ENCODE peak calls at places on chromosome 6, in five cellular contexts. V, J, H, P and A are unnamed samples.

GRCh38 chr6:74073896-74074295 is 377.9 kb downstream of the CD109 start:
- DNase-seq in J (peak), P (no peak), H (no peak), V (no peak), A (no peak)

GRCh38 chr6:106502534-106502933 is 126.8 kb downstream of the RTN4IP1 start:
- DNase-seq in P (no peak), H (no peak), V (no peak), J (no peak), A (no peak)

GRCh38 chr6:111989743-111990142 is 64.2 kb upstream of the CCN6 start:
- DNase-seq in P (no peak), H (no peak), V (no peak), J (no peak), A (no peak)

GRCh38 chr6:14466278-14466677 is 348.7 kb downstream of the CD83 start:
- DNase-seq in H (no peak), V (no peak), P (no peak), J (peak), A (no peak)

GRCh38 chr6:2124260-2124709 is 121.1 kb downstream of the GMDS start:
- DNase-seq in P (no peak), H (no peak), V (no peak), J (peak), A (no peak)

GRCh38 chr6:138923561-138923960 is 64.5 kb downstream of the REPS1 start:
- DNase-seq in J (no peak), V (no peak), H (no peak), P (no peak), A (no peak)

GRCh38 chr6:158666637-158667359 is 16.9 kb downstream of the SYTL3 start:
- DNase-seq in P (no peak), H (peak), J (peak), V (no peak), A (no peak)

GRCh38 chr6:148868901-148869300 is 122.1 kb downstream of the UST start:
- DNase-seq in H (no peak), P (no peak), V (no peak), J (no peak), A (no peak)

GRCh38 chr6:16712931-16713484 is 48.3 kb downstream of the ATXN1 start:
- DNase-seq in H (peak), P (no peak), J (peak), V (no peak), A (no peak)

GRCh38 chr6:162151050-162151658 is 576.4 kb downstream of the PRKN start:
- DNase-seq in P (no peak), V (no peak), H (peak), J (no peak), A (no peak)

GRCh38 chr6:36067374-36068011 is 39.9 kb downstream of the MAPK14 start:
- DNase-seq in V (no peak), J (peak), H (peak), P (no peak), A (no peak)

GRCh38 chr6:27771240-27771639 is 141.0 kb downstream of the OR2B2 start:
- DNase-seq in H (no peak), V (no peak), J (no peak), P (no peak), A (no peak)

GRCh38 chr6:105257350-105257749 is 77.5 kb upstream of the POPDC3 start:
- DNase-seq in P (no peak), H (no peak), V (no peak), J (no peak), A (no peak)

GRCh38 chr6:39821739-39822532 is 29.8 kb downstream of the DAAM2 start:
- DNase-seq in P (no peak), H (no peak), J (no peak), V (no peak), A (no peak)

GRCh38 chr6:53513056-53513455 is 31.8 kb downstream of the GCLC start:
- DNase-seq in V (no peak), P (no peak), H (no peak), J (no peak), A (no peak)

DNA sequence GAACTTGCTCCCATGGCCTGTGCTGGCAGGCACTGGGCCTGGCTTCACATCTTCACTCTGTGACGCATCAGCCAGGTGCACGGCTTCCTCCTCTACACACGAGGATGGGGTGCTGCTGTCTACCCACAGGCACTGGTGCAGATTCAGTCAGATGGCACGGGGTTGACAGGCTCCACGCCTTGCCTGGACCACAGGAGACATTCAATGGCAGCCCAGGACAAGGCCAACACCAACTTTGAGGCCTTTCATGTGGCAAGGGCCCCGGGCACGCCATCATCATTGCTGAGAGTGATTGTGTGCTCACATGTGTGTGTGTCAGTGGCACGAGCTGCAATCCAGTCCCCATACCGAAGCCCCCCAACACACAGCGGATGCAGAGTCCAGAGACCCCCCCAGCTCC is 92.3 kb downstream of the TMEM242 start:
- DNase-seq in H (no peak), V (no peak), P (no peak), J (no peak), A (no peak)
- H3K23ac ChIP-seq in H (no peak), V (no peak), P (no peak), J (no peak), A (no peak)

DNA sequence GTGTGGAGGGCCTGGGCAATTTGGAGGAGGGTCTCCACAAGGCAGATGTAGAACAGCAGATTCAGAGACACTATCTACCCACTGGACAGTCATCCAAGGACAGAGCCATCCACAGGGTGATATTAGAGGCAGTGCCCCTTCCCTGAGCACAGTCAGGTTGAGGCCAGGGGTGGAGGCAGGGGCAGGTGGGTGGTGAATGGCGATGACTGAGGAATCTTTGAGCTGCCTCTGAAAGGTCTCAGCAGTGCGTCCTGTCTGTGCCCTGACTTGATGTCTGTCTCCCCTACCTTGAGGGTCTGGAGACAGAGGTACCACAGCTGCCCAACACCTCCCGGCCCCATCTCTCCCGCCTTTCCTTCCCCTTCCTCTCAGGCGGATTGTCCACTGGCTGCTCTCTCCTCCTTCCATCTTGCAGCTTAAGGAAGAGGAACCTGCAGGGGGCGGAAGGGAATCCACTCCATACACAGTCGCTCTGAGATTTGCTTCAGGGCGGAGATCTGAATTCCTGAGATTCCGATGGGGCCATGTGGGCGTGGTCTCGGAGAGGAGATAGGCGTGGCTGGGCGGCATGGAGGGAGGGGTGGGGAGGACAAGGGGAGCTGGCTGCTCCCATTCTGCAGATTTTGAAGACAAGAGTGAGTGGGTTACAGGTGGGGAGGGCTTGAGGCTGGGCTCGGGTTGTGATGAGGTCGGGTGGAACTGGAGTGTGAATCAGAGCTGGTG is 1.7 kb downstream of the MUCL3 start:
- DNase-seq in H (peak), J (peak), P (peak), V (peak), A (peak)
- H3K23ac ChIP-seq in H (no peak), J (peak), P (no peak), V (no peak), A (no peak)

GRCh38 chr6:43623880-43624785 is 4.9 kb downstream of the GTPBP2 start:
- DNase-seq in P (no peak), J (no peak), V (no peak), H (no peak), A (no peak)

GRCh38 chr6:43621078-43621835 is 7.8 kb downstream of the GTPBP2 start:
- DNase-seq in P (no peak), V (no peak), J (no peak), H (no peak), A (no peak)

GRCh38 chr6:43624786-43625288 is 4.2 kb downstream of the GTPBP2 start:
- DNase-seq in V (no peak), J (no peak), P (no peak), H (no peak), A (no peak)

GRCh38 chr6:43621836-43622180 is 7.3 kb downstream of the GTPBP2 start:
- DNase-seq in V (no peak), H (no peak), P (no peak), J (no peak), A (no peak)

GRCh38 chr6:43622541-43622940 is 6.5 kb downstream of the GTPBP2 start:
- DNase-seq in V (no peak), J (no peak), P (no peak), H (no peak), A (no peak)
- H3K23ac ChIP-seq in V (no peak), J (no peak), P (no peak), H (no peak), A (peak)

DNA sequence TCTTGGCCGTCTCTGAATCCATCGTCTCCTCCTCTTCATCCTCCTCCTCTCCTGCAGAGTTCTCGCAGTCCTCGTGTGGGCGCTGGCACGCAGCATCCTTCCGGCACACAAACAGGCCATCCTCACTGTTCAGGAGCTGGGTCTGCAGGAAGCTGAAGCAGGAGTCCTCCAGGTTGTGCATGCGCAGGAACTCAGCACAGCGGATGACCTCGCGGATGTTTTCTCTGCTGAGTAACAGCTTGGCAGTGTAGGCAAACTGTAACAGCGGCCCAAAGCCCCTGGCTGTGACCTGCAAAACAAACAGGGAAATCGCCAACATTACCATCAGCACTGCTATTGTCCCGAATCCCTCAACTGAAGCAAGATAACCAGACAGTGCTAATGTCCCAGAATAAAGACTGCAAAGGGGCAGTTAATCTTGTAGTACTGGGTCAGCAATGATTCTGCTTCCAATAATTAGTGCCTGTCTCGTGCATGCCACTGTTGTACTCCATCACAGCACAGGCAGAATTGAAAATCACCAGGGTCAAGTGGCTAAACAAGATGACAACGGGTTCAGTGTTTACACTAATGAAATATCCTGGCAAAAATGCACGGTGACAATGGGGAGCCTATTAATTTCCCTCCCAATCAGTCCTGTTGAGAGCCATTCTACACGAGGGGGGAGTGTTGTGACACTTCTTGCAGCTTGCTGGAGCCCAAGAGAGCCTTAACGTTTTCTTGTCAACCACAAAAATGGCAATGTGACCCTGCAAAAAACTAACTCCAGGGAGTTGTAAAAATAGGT is 57.5 kb downstream of the GJA10 start:
- DNase-seq in P (peak), J (peak), H (no peak), V (peak), A (no peak)
- H3K23ac ChIP-seq in P (no peak), J (no peak), H (no peak), V (no peak), A (no peak)

DNA sequence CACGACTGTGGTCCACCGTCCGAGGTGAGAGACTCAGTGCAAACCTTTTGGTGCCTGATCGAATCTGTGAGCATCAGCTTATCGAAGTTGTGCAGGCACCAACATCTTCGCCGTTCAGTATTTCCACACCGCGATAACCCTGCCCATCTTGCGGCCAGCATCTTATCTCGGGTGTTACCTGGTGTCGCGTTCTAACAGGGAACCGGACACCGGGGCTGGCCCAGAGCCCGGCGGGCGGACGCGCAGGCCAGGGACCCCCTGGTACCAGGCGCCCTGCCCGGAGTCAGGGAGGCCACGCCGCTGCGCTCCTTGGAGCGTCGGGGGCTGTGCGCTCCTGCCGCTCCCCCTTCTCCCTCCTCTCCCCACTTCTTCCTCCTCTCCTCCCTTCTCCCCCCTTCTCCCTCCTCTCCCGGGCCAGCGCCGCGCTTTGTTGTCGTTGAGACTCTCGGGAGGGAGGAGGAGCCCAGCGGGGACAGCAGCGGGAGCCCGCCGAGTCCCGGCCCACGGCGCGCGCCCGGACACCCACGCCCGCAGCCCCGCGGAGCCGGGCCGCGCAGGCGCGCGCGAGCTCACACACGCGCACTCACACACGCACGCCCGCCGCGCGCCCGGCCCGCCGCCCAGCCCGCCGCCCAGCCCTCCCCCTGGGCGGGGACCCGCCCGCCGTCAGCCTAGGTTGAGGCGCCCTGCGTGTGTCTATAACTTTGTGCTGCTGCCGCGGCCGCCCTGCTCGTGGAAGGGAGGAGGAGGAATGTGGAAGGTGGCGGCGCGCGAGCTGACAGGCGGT is 1.4 kb upstream of the FOXO3 start:
- DNase-seq in H (peak), V (no peak), P (peak), J (peak), A (peak)
- H3K23ac ChIP-seq in H (no peak), V (no peak), P (no peak), J (peak), A (peak)